ENCODE peak calls at places on chromosomes 6 and 20, in six cellular contexts. Q, H, S, E, X and U are unnamed samples.

GRCh38 chr6:11434565-11435326 is 102.8 kb upstream of the TMEM170B start:
- DNase-seq in Q (peak), H (peak), S (no peak), E (no peak), X (no peak), U (no peak)

GRCh38 chr20:57857118-57857517 is 147.3 kb upstream of the PMEPA1 start:
- DNase-seq in Q (no peak), H (no peak), S (no peak), E (no peak), X (no peak), U (no peak)

GRCh38 chr6:9136141-9136865 is 701.0 kb upstream of the SLC35B3 start:
- DNase-seq in Q (no peak), H (no peak), S (no peak), E (no peak), X (no peak), U (no peak)

GRCh38 chr6:38990475-38990874 is 58.1 kb upstream of the GLP1R start:
- DNase-seq in Q (no peak), H (no peak), S (no peak), E (no peak), X (no peak), U (no peak)

GRCh38 chr6:667253-667927 is 10.5 kb upstream of the HUS1B start:
- DNase-seq in Q (no peak), H (no peak), S (no peak), E (no peak), X (no peak), U (no peak)

GRCh38 chr6:111737065-111737521 is 131.4 kb upstream of the TRAF3IP2 start:
- DNase-seq in Q (no peak), H (no peak), S (no peak), E (no peak), X (no peak), U (no peak)

GRCh38 chr6:77462359-77463307 is 658 bp downstream of the HTR1B start:
- DNase-seq in Q (no peak), H (no peak), S (no peak), E (no peak), X (no peak), U (peak)

GRCh38 chr20:32018269-32019155 is 8.3 kb downstream of the CCM2L start:
- DNase-seq in Q (peak), H (peak), S (no peak), E (peak), X (peak), U (no peak)

GRCh38 chr20:12056836-12057235 is 139.1 kb downstream of the BTBD3 start:
- DNase-seq in Q (no peak), H (no peak), S (no peak), E (no peak), X (no peak), U (no peak)

GRCh38 chr6:36104836-36105235 is 25.5 kb upstream of the MAPK13 start:
- DNase-seq in Q (no peak), H (no peak), S (no peak), E (no peak), X (no peak), U (peak)

GRCh38 chr6:90460067-90460466 is 126.8 kb downstream of the MAP3K7 start:
- DNase-seq in Q (no peak), H (no peak), S (no peak), E (no peak), X (no peak), U (no peak)

GRCh38 chr20:11153819-11154218 is 480.0 kb upstream of the JAG1 start:
- DNase-seq in Q (no peak), H (no peak), S (no peak), E (no peak), X (no peak), U (no peak)

GRCh38 chr6:110590821-110591351 is 114.5 kb upstream of the SLC22A16 start:
- DNase-seq in Q (no peak), H (no peak), S (peak), E (no peak), X (no peak), U (no peak)

GRCh38 chr20:51871943-51872342 is 69.6 kb upstream of the SALL4 start:
- DNase-seq in Q (no peak), H (no peak), S (no peak), E (no peak), X (no peak), U (no peak)

GRCh38 chr20:53176133-53176532 is 204.0 kb downstream of the TSHZ2 start:
- DNase-seq in Q (no peak), H (no peak), S (no peak), E (no peak), X (no peak), U (peak)

GRCh38 chr6:107386340-107386739 is 73.0 kb downstream of the PDSS2 start:
- DNase-seq in Q (no peak), H (no peak), S (no peak), E (no peak), X (no peak), U (no peak)

GRCh38 chr6:169648617-169649016 is 53.2 kb downstream of the WDR27 start:
- DNase-seq in Q (no peak), H (no peak), S (no peak), E (no peak), X (no peak), U (no peak)

GRCh38 chr6:27865952-27866369 is 46.2 kb downstream of the OR2B2 start:
- DNase-seq in Q (no peak), H (no peak), S (no peak), E (peak), X (peak), U (peak)

GRCh38 chr20:50728486-50728980 is 2.8 kb upstream of the PARD6B start:
- DNase-seq in Q (no peak), H (no peak), S (no peak), E (no peak), X (no peak), U (no peak)

GRCh38 chr20:7868108-7868507 is 72.2 kb downstream of the HAO1 start:
- DNase-seq in Q (no peak), H (no peak), S (no peak), E (no peak), X (no peak), U (no peak)

DNA sequence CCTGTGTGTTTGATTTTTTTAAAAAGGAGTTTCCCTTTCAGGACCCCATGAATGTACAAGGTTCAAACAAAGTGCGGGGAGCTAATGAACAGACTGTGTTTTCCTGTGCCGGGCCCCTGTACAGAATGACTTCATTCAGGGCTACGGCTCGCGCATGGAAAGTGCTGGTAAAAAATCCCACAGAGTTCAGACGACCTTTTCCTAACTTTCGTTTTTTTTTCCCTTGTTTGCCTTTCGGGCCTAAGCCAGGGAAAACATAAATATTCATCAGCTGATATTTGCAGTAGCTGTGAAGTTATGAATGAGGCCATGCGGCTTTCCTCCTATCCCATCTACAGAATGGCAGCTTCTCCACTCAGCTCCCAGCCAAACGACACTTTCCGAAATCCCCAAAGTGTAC is 74.0 kb downstream of the HAO1 start:
- DNase-seq in Q (no peak), H (no peak), S (no peak), E (no peak), X (no peak), U (no peak)
- TF ChIP-seq POLR2A in Q (no peak), H (no peak), S (no peak), E (no peak), X (no peak), U (no peak)

DNA sequence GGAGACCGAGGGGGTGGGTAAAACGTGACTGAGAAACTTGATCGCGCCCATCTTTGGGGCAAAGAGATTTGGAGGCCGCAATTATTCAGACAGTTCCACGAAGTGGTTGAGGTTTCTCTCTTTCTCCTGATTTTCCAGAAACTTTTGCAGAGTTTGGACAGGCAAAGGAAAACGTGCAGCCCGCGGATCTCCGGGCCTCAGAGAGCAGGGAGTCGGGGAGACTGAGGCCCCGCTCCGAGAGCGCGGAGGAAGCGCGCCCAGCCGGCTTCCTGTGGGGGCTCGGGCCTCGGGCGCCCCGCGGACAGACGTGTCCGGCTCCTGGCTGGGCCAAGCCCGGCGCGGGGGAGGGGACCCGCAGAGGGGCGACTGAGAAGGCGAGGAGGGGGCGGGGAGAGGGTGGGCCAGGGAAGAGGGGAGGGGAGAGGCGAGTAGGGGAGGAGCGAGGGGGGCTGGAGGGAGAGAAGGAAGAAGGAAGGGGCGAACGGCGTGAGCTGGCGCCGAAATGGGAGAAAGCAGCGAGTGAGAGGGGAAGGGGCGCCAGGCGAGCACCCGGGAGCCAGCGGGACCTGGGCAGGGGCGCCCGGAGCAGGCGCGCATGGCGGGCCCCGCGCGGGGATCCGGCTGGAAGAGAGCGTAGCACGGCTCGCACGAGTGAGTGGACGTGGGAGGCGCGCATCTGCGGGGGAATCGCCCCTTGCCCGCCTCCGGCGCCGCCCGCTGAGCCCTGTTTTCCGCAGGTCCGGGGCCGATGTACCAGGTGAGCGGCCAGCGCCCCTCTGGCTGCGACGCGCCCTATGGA is at the start of gene MDFI:
- DNase-seq in Q (no peak), H (no peak), S (no peak), E (no peak), X (no peak), U (no peak)
- TF ChIP-seq POLR2A in Q (no peak), H (no peak), S (no peak), E (no peak), X (no peak), U (no peak)

GRCh38 chr6:116060572-116061283 is at the start of gene FRK:
- DNase-seq in Q (no peak), H (peak), S (no peak), E (no peak), X (no peak), U (no peak)
- TF ChIP-seq POLR2A in Q (no peak), H (peak), S (no peak), E (no peak), X (peak), U (no peak)

GRCh38 chr20:13809373-13809772 is 24.5 kb downstream of the NDUFAF5 start:
- DNase-seq in Q (no peak), H (no peak), S (no peak), E (no peak), X (no peak), U (no peak)
- TF ChIP-seq POLR2A in Q (no peak), H (no peak), S (no peak), E (no peak), X (no peak), U (no peak)

DNA sequence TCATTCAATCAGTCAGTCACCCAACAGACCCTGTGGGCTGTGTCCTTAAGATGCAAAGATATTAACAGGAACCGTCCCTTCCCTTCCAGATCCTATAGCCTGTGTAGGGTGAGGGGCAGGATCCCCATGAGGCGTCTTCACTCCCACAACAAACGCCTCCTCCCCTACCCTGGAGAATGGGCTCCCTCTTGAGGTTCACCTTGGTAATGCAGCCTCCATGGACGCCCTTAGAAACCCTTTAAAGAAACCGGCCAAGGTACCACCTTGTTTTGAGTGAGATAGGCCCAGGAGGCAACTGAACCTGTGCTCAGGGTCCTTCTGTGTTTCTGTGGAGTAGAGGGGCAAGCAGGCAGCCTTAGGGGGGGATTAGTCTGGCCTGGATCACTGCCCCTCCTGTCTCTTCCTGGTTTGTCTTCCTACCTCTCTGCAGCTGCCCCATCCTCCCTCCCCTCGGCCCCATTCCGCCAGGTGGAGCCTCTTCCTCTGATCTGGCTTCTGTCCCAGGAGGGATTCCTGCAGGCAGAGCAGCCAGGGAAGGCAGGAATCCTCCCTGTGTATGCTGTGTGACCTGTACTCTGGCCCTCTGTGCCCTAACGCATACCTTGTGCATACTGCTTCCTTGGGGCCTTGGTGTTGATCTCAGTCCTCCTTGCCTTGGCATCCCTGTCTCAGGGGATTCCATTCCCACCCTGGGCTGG is 6.6 kb upstream of the GUCA1A start:
- DNase-seq in Q (peak), H (peak), S (peak), E (no peak), X (peak), U (peak)
- TF ChIP-seq POLR2A in Q (no peak), H (no peak), S (no peak), E (no peak), X (no peak), U (no peak)

DNA sequence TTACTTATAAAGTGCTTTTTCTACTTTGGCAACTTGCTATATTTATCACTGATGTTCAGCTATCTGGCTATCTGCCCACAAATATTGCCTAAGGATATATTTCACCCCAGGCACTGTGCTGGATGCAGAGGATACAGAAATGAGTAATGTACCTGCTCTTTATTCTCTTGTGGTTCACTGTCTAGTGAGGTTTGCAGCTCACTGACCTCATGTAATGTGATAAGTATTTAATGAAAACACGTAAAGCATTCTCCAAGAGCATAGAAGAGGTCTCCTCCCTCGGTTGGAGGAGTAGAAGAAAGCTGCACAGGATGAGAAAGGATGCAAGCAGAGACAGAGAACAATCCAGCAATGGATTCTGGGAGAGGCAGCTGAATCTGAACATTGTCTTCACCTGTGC is 610.7 kb downstream of the CBLN4 start:
- DNase-seq in Q (no peak), H (no peak), S (no peak), E (no peak), X (no peak), U (no peak)
- TF ChIP-seq POLR2A in Q (no peak), H (no peak), S (no peak), E (no peak), X (no peak), U (no peak)

DNA sequence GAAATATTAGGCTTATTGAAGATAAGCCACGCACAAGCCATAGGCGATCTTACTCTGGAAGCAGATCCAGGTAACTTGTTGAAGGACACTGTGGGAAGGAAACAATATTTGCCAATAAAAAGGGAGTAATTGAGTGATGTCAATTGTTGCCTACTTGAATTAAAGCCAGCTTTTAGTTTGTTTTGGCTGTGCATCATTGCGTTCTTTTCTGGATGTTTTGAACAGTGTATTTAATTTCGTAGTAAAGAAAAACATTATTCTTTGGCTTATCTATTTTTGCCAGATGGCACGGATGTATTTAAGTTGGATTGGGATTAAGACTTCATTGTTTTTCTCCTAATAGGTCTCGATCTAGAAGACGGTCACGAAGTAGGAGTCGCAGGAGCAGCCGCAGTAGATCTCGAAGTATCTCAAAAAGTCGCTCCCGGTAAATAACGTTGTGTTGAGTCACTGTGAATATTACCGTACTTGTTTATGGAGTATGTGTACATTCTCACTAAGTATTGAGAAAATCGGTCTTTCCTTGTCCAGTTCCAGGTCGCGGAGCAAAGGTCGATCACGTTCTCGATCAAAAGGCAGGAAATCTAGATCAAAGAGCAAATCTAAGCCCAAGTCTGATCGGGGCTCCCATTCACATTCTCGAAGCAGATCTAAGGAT is 2.6 kb downstream of the SRSF6 start:
- DNase-seq in Q (no peak), H (no peak), S (no peak), E (no peak), X (no peak), U (no peak)
- TF ChIP-seq POLR2A in Q (no peak), H (no peak), S (no peak), E (no peak), X (no peak), U (no peak)

DNA sequence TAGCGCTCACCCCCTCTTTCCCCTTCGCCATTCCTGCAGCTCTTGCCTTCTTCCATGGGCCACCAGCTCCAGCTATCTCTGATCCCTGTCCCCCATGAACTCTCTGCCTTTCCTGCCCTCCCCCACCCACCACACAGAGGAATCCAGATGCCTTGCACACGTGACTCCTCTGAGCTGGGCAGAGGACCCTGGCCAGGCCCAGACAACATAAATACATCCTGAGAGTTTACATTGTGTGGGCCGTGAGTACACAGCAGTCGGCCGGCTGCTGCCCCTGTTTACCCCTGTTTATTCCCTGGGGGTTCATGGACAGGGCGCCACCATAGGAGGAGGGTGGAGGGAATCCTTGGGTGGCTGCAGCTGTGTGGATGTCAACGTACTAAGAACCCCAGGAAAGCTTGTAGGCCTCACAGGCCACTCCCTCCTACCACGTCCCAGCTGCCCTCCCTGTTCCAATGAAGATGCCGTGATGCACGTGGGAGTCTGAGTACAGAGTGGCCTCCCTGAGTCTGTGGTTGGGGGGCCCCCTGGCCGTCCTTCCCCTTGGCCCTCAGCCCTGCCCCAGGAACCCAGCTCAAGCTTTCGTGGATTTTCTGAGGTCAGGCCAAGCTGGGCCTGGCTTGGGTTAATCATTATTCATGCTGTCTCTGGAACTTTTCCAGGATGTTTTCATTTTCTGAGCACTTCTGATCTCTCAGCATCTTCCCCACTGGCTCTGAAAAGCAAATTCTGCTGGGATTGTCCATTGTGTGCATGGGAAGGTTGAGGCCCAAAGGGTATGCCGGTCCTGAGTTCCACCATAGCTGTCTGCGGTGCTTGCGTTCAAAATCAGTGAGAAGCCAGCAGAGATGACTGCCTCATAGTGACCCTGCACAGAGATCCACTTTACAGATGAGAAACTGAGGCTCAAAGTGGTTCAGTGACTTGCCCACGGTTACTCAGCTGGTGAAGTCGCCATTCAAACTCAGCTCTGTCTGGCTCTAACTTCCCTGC is 136.3 kb downstream of the MRPL14 start:
- DNase-seq in Q (no peak), H (no peak), S (no peak), E (peak), X (no peak), U (no peak)
- TF ChIP-seq POLR2A in Q (no peak), H (no peak), S (no peak), E (no peak), X (no peak), U (no peak)

GRCh38 chr20:5977223-5977622 is 26.8 kb downstream of the MCM8 start:
- DNase-seq in Q (no peak), H (no peak), S (no peak), E (no peak), X (no peak), U (no peak)

GRCh38 chr20:5977975-5978374 is 27.5 kb downstream of the MCM8 start:
- DNase-seq in Q (no peak), H (no peak), S (no peak), E (no peak), X (no peak), U (no peak)

GRCh38 chr20:5975778-5976177 is 25.3 kb downstream of the MCM8 start:
- DNase-seq in Q (no peak), H (no peak), S (no peak), E (no peak), X (no peak), U (no peak)

GRCh38 chr20:5980720-5981119 is 30.3 kb downstream of the MCM8 start:
- DNase-seq in Q (no peak), H (no peak), S (no peak), E (no peak), X (no peak), U (no peak)

DNA sequence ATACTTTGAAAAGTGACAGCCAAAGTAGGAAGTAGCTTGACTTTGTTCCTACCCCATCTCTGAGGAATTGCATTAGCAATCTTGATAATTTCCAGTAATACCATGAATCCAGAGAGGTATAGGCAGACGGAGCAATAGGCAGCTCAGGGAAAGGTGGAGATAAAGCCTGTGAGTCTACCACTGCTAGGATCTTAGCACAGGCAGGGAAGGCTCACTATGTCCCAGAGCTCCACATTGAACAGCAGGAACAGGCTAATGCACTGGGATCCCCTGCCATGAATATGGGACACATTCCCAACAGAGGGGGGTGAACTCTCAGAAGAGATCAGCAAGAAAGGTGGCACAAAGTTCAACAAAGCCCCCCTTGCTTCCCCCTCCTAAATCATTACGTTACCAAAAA is 30.7 kb downstream of the MCM8 start:
- DNase-seq in Q (no peak), H (no peak), S (no peak), E (no peak), X (no peak), U (no peak)
- TF ChIP-seq POLR2A in Q (no peak), H (no peak), S (no peak), E (no peak), X (no peak), U (no peak)